ENCODE peak calls at places on chromosomes 13 and 19, in four cellular contexts. E is IMR-90, P is K562, J is keratinocyte. O is an unnamed sample. For H3K9me1 and H3K4me1, the result is how much of the 10 kb centered on the place peaks cover.

GRCh38 chr13:43786766-43787517 is at the start of gene ENOX1:
- DNase-seq in E (peak), P (no peak), J (no peak), O (peak)

GRCh38 chr19:45322311-45322710 is 364 bp downstream of the CKM start:
- DNase-seq in E (no peak), P (no peak), J (no peak), O (no peak)

GRCh38 chr13:58721273-58721672 is 1089.7 kb downstream of the PCDH17 start:
- DNase-seq in E (no peak), P (no peak), J (no peak), O (no peak)

GRCh38 chr19:794989-795658 is 2.1 kb upstream of the PTBP1 start:
- DNase-seq in E (no peak), P (no peak), J (no peak), O (no peak)

GRCh38 chr13:114049026-114049425 is 75.2 kb upstream of the C13orf46 start:
- DNase-seq in E (no peak), P (no peak), J (no peak), O (no peak)

GRCh38 chr19:52626915-52627314 is 11.2 kb downstream of the ZNF83 start:
- DNase-seq in E (no peak), P (peak), J (no peak), O (no peak)

GRCh38 chr13:47904239-47904638 is 96.8 kb downstream of the SUCLA2 start:
- DNase-seq in E (no peak), P (peak), J (no peak), O (no peak)

GRCh38 chr19:51327066-51327985 is 14.6 kb downstream of the VSIG10L start:
- DNase-seq in E (peak), P (peak), J (no peak), O (peak)

GRCh38 chr13:110944121-110944967 is 29.5 kb upstream of the ANKRD10 start:
- DNase-seq in E (peak), P (peak), J (no peak), O (peak)

GRCh38 chr13:23348270-23349126 is 85.0 kb downstream of the SACS start:
- DNase-seq in E (no peak), P (no peak), J (no peak), O (no peak)

GRCh38 chr13:35475131-35475959 is 1.1 kb downstream of the MAB21L1 start:
- DNase-seq in E (peak), P (no peak), J (no peak), O (peak)

GRCh38 chr19:42312370-42312769 is 739 bp upstream of the TMEM145 start:
- DNase-seq in E (no peak), P (no peak), J (no peak), O (no peak)

GRCh38 chr13:111589992-111590391 is 269.6 kb downstream of the TEX29 start:
- DNase-seq in E (no peak), P (no peak), J (no peak), O (no peak)

GRCh38 chr19:18894254-18895037 is 1.5 kb downstream of the CERS1 start:
- DNase-seq in E (peak), P (peak), J (no peak), O (no peak)

GRCh38 chr19:7670150-7670784 is 1.4 kb downstream of the RETN start:
- DNase-seq in E (no peak), P (peak), J (no peak), O (no peak)

GRCh38 chr13:31896427-31896826 is 135.1 kb upstream of the FRY start:
- DNase-seq in E (peak), P (no peak), J (no peak), O (no peak)

GRCh38 chr19:2927032-2927430 is 17.7 kb downstream of the ZNF77 start:
- DNase-seq in E (no peak), P (no peak), J (no peak), O (no peak)

GRCh38 chr13:42707596-42707995 is 73.8 kb upstream of the FAM216B start:
- DNase-seq in E (peak), P (no peak), J (no peak), O (no peak)

GRCh38 chr13:110516500-110516899 is 45.0 kb downstream of the RAB20 start:
- DNase-seq in E (no peak), P (no peak), J (no peak), O (no peak)

GRCh38 chr19:489418-490196 is 6.7 kb upstream of the MADCAM1 start:
- DNase-seq in E (peak), P (no peak), J (no peak), O (peak)

GRCh38 chr19:49788857-49789256 is 22.1 kb downstream of the AP2A1 start:
- DNase-seq in E (no peak), P (no peak), J (no peak), O (no peak)

GRCh38 chr19:40932008-40932959 is 50.3 kb upstream of the CYP2A7 start:
- DNase-seq in E (no peak), P (no peak), J (no peak), O (no peak)

GRCh38 chr19:47421844-47422395 is 2.6 kb upstream of the MEIS3 start:
- DNase-seq in E (no peak), P (peak), J (no peak), O (no peak)

GRCh38 chr13:26184791-26185250 is 37.3 kb downstream of the RNF6 start:
- DNase-seq in E (peak), P (peak), J (peak), O (peak)

GRCh38 chr19:54403054-54403453 is 12.2 kb upstream of the TTYH1 start:
- DNase-seq in E (no peak), P (no peak), J (no peak), O (no peak)

GRCh38 chr13:102911336-102911735 is 65.5 kb downstream of the ERCC5 start:
- DNase-seq in E (no peak), P (no peak), J (peak), O (no peak)

GRCh38 chr13:79194272-79194671 is 211.8 kb downstream of the RBM26 start:
- DNase-seq in E (no peak), P (no peak), J (no peak), O (no peak)

GRCh38 chr13:91017031-91017668 is 330.3 kb upstream of the MIR17HG start:
- DNase-seq in E (peak), P (peak), J (no peak), O (peak)

GRCh38 chr13:51625555-51626345 is 41.5 kb downstream of the WDFY2 start:
- DNase-seq in E (no peak), P (no peak), J (no peak), O (peak)
- H3K9me1 ChIP-seq in E (under half), P (under half), J (under half), O (under half)

GRCh38 chr13:50365300-50365682 is 350.0 kb downstream of the KCNRG start:
- DNase-seq in E (no peak), P (no peak), J (no peak), O (peak)
- H3K4me3 ChIP-seq in E (no peak), P (no peak), J (no peak), O (no peak)

DNA sequence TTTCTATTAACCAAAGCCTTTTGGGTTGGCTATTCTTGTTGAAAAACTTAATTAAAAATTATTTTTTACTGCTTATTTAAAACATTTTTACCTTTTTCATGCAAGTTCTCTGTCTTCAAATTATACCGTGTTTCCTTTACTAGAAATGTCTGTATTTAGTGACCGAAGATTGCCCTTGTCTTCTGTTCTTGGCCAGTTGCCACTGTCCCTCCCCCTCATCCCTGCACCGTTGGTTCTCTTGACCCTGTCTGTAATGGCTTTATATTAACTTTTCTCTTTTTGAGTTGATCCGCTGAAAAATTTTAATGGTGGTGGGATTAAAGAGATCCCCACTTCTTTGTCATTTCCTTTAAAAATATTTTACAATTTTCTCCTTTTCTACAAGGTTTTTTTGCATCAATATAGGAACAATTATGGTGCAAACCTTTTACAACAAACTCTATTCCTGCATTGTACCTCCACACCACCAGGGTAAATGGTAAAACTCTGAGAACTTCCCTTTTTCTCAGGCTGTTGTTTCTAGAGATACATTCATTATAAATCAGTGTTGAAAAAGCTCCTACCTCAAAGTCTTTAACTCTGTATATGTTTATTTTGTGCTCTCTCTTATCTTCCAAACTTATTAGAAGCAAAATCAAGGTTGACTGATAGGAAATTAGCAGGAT is 12.9 kb upstream of the RNF113B start:
- DNase-seq in E (no peak), P (no peak), J (no peak), O (peak)
- H3K4me1 ChIP-seq in E (under half), P (under half), J (under half), O (under half)

GRCh38 chr19:17542042-17542441 is 13.4 kb upstream of the COLGALT1 start:
- DNase-seq in E (no peak), P (no peak), J (no peak), O (no peak)

GRCh38 chr19:17539288-17540117 is 15.9 kb upstream of the COLGALT1 start:
- DNase-seq in E (peak), P (peak), J (peak), O (peak)

GRCh38 chr19:17540174-17540573 is 15.3 kb upstream of the COLGALT1 start:
- DNase-seq in E (no peak), P (no peak), J (no peak), O (no peak)

GRCh38 chr19:17542793-17543582 is 12.5 kb upstream of the COLGALT1 start:
- DNase-seq in E (no peak), P (no peak), J (no peak), O (no peak)

GRCh38 chr19:17541184-17541759 is 14.2 kb upstream of the COLGALT1 start:
- DNase-seq in E (no peak), P (no peak), J (no peak), O (no peak)
- H3K9me1 ChIP-seq in E (under half), P (under half), J (under half), O (under half)

GRCh38 chr19:56670401-56670960 is 1.1 kb downstream of the ZNF835 start:
- DNase-seq in E (no peak), P (no peak), J (no peak), O (no peak)
- H3K4me3 ChIP-seq in E (no peak), P (no peak), J (no peak), O (no peak)

GRCh38 chr19:35019144-35019543 is 11.1 kb upstream of the SCN1B start:
- DNase-seq in E (no peak), P (no peak), J (no peak), O (no peak)
- H3K4me1 ChIP-seq in E (under half), P (under half), J (under half), O (under half)

GRCh38 chr19:46388311-46389095 is 24.9 kb downstream of the CCDC8 start:
- DNase-seq in E (no peak), P (no peak), J (no peak), O (no peak)
- H3K9me1 ChIP-seq in E (under half), P (under half), J (under half), O (under half)

GRCh38 chr13:109400625-109401257 is 385.6 kb downstream of the IRS2 start:
- DNase-seq in E (no peak), P (no peak), J (no peak), O (no peak)

GRCh38 chr13:109401891-109402290 is 384.5 kb downstream of the IRS2 start:
- DNase-seq in E (no peak), P (no peak), J (no peak), O (no peak)

GRCh38 chr13:109401307-109401706 is 385.1 kb downstream of the IRS2 start:
- DNase-seq in E (no peak), P (no peak), J (no peak), O (no peak)

GRCh38 chr13:109402976-109403375 is 383.4 kb downstream of the IRS2 start:
- DNase-seq in E (no peak), P (no peak), J (no peak), O (no peak)

DNA sequence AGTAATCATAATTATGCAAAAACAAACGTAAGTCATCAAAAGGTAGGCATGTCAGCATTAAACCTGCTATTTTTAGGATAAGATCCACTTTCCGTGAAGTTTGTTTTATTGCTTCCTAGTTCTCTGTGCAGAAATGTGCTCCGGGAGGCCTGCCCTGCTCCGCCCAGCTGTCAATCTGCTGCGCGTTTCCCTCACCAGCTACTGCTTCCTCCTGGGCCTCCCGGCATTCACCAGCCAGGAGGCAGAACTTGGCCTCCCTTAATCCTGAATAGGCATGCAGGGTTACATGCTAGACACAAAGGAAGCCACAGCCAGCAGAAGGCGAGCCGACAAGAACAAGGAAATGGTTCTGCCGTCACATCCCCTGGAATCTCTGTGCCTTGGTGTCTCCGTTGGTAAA is 386.2 kb downstream of the IRS2 start:
- DNase-seq in E (no peak), P (no peak), J (no peak), O (no peak)
- H3K4me3 ChIP-seq in E (no peak), P (no peak), J (peak), O (no peak)